ENCODE peak calls at places on chromosomes 4 and X, in five cellular contexts. A is HepG2, W is GM12878, H is NT2/D1, I is H1. P is an unnamed sample.

GRCh38 chr4:133152801-133153526 is 3.9 kb downstream of the PCDH10 start:
- DNase-seq in W (no peak), H (no peak), I (peak), A (no peak), P (no peak)

GRCh38 chrX:44954562-44954961 is 81.6 kb downstream of the KDM6A start:
- DNase-seq in W (no peak), A (no peak), H (no peak), I (no peak), P (no peak)

GRCh38 chr4:65661469-65661868 is 8.8 kb downstream of the EPHA5 start:
- DNase-seq in H (no peak), W (no peak), A (no peak), I (no peak), P (no peak)

GRCh38 chr4:17701146-17701859 is 80.1 kb downstream of the FAM184B start:
- DNase-seq in A (no peak), I (peak), H (no peak), W (no peak), P (no peak)

GRCh38 chr4:29336851-29337250 is 1383.3 kb upstream of the PCDH7 start:
- DNase-seq in W (no peak), A (no peak), I (no peak), H (no peak), P (no peak)

GRCh38 chr4:101274888-101275752 is 72.2 kb downstream of the PPP3CA start:
- DNase-seq in W (no peak), I (no peak), A (no peak), H (no peak), P (no peak)

GRCh38 chr4:40333921-40334352 is 1.2 kb upstream of the CHRNA9 start:
- DNase-seq in I (no peak), W (no peak), A (no peak), H (no peak), P (peak)

GRCh38 chrX:3271485-3272186 is 74.8 kb downstream of the MXRA5 start:
- DNase-seq in H (no peak), W (no peak), A (no peak), I (no peak), P (no peak)

GRCh38 chrX:154019633-154020499 is at the start of gene IRAK1:
- DNase-seq in H (no peak), A (no peak), I (peak), W (no peak), P (peak)

GRCh38 chrX:74458738-74459137 is 37.4 kb downstream of the SLC16A2 start:
- DNase-seq in A (no peak), W (no peak), H (no peak), I (no peak), P (no peak)

GRCh38 chrX:130285710-130286109 is 17.0 kb upstream of the ZNF280C start:
- DNase-seq in I (no peak), H (no peak), A (no peak), W (no peak), P (no peak)

GRCh38 chrX:119008122-119008744 is 33.8 kb downstream of the LONRF3 start:
- DNase-seq in A (peak), H (peak), W (no peak), I (peak), P (peak)

GRCh38 chr4:139851133-139851532 is 185.5 kb downstream of the MGST2 start:
- DNase-seq in H (no peak), I (no peak), A (no peak), W (no peak), P (no peak)

GRCh38 chr4:6116696-6117285 is 83.6 kb downstream of the JAKMIP1 start:
- DNase-seq in H (no peak), I (no peak), W (no peak), A (no peak), P (no peak)

GRCh38 chrX:35625714-35626113 is 172.4 kb upstream of the MAGEB16 start:
- DNase-seq in A (no peak), I (no peak), W (no peak), H (no peak), P (no peak)

GRCh38 chrX:109934935-109935334 is 68.0 kb upstream of the TMEM164 start:
- DNase-seq in H (no peak), W (no peak), A (no peak), I (no peak), P (no peak)

GRCh38 chrX:68991691-68992345 is 163.0 kb downstream of the EFNB1 start:
- DNase-seq in A (no peak), W (no peak), H (no peak), I (no peak), P (peak)

GRCh38 chr4:55500072-55500471 is 46.6 kb downstream of the CLOCK start:
- DNase-seq in A (no peak), W (no peak), H (no peak), I (no peak), P (no peak)

GRCh38 chr4:1075266-1075665 is 38.1 kb downstream of the RNF212 start:
- DNase-seq in W (no peak), H (no peak), A (no peak), I (no peak), P (no peak)

GRCh38 chr4:118076958-118077766 is 42.9 kb downstream of the NDST3 start:
- DNase-seq in H (peak), A (peak), W (no peak), I (peak), P (peak)

GRCh38 chr4:109234596-109234995 is 67.9 kb downstream of the COL25A1 start:
- DNase-seq in H (no peak), W (no peak), I (no peak), A (no peak), P (no peak)

GRCh38 chr4:22500831-22501714 is 14.8 kb downstream of the ADGRA3 start:
- DNase-seq in A (no peak), I (no peak), W (peak), H (no peak), P (no peak)

GRCh38 chr4:28973591-28974350 is 1746.4 kb upstream of the PCDH7 start:
- DNase-seq in I (no peak), A (no peak), W (no peak), H (no peak), P (no peak)

GRCh38 chr4:79178770-79179169 is 147.1 kb downstream of the NAA11 start:
- DNase-seq in A (no peak), I (no peak), H (no peak), W (no peak), P (no peak)

GRCh38 chr4:106529348-106530033 is 160.9 kb upstream of the GIMD1 start:
- DNase-seq in I (no peak), W (no peak), A (no peak), H (no peak), P (no peak)

GRCh38 chr4:69742596-69742995 is 17.8 kb downstream of the SULT1B1 start:
- DNase-seq in A (no peak), H (no peak), I (no peak), W (no peak), P (no peak)

GRCh38 chr4:38101563-38101962 is 141.4 kb downstream of the PTTG2 start:
- DNase-seq in H (no peak), I (no peak), W (no peak), A (no peak), P (no peak)

GRCh38 chr4:85302756-85303155 is 172.2 kb upstream of the ARHGAP24 start:
- DNase-seq in H (no peak), W (no peak), I (no peak), A (no peak), P (no peak)

GRCh38 chr4:139605516-139605915 is 49.5 kb upstream of the SETD7 start:
- DNase-seq in H (no peak), I (no peak), A (no peak), W (no peak), P (no peak)

GRCh38 chr4:151854731-151855130 is 93.9 kb upstream of the GATB start:
- DNase-seq in W (no peak), I (no peak), A (no peak), H (no peak), P (no peak)

GRCh38 chr4:102585329-102585728 is 84.2 kb downstream of the NFKB1 start:
- DNase-seq in A (no peak), H (no peak), W (no peak), I (no peak), P (no peak)

GRCh38 chr4:122047706-122048425 is 96.0 kb upstream of the TRPC3 start:
- DNase-seq in H (no peak), A (no peak), W (no peak), I (no peak), P (no peak)

GRCh38 chr4:83011779-83012630 is 1.4 kb upstream of the LIN54 start:
- DNase-seq in A (no peak), W (no peak), I (peak), H (no peak), P (peak)

GRCh38 chr4:90211174-90211573 is 84.0 kb downstream of the CCSER1 start:
- DNase-seq in H (no peak), A (no peak), W (no peak), I (no peak), P (no peak)

GRCh38 chr4:90215286-90215685 is 88.1 kb downstream of the CCSER1 start:
- DNase-seq in A (peak), I (no peak), W (peak), H (no peak), P (no peak)

GRCh38 chr4:90207887-90208454 is 80.8 kb downstream of the CCSER1 start:
- DNase-seq in W (no peak), H (no peak), A (no peak), I (no peak), P (no peak)

DNA sequence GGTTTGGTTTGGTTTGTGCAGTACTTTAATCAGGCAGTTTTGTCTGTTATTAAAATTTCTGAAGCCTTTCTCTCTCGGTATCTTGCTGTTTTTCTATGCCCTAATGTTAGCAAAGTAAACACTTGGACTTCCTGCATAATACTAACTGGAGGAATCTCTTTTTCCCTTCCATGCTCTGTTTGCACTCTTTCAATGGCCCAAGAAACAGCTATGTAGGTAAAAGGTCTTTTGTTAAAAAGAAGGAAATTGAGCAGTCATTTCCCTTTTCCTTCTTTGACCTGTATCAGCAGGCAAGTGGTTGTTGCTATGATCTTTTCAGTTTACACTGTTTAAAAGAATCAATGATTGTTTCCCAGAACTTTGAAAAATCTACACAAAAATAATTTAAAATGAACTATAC is 82.7 kb downstream of the CCSER1 start:
- DNase-seq in I (no peak), A (no peak), H (no peak), W (no peak), P (no peak)
- TF ChIP-seq SUZ12 in I (no peak), A (no peak), H (no peak), W (no peak), P (no peak)

GRCh38 chr4:169066934-169067333 is 56.9 kb upstream of the CBR4 start:
- DNase-seq in A (no peak), H (no peak), I (no peak), W (no peak), P (no peak)

GRCh38 chr4:169068423-169068822 is 58.4 kb upstream of the CBR4 start:
- DNase-seq in I (no peak), W (no peak), H (no peak), A (peak), P (no peak)

GRCh38 chr4:169070895-169071218 is 60.8 kb upstream of the CBR4 start:
- DNase-seq in H (no peak), A (peak), W (no peak), I (no peak), P (no peak)

GRCh38 chr4:169071781-169072180 is 61.7 kb upstream of the CBR4 start:
- DNase-seq in H (no peak), W (no peak), I (no peak), A (no peak), P (no peak)

GRCh38 chr4:169070071-169070894 is 60.2 kb upstream of the CBR4 start:
- DNase-seq in W (no peak), A (peak), H (peak), I (no peak), P (no peak)
- TF ChIP-seq SUZ12 in W (no peak), A (no peak), H (no peak), I (no peak), P (no peak)

DNA sequence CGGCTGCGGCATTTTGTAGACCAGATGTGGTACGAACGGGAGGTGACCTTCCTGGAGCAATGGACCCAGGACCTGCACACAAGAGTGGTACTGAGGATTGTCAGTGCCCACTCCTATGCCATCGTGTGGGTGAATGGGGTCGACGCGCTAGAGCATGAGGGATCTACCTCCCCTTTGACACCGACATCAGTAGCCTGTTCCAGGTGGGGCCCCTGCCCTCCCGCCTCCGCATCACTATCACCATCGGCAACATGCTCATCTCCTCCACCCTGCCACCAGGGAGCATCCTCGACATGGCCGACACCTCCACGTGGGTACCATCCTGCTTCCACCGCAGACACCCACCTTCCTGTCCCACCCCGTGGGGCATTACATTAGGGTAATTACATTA is 46.2 kb downstream of the SMARCA5 start:
- DNase-seq in H (no peak), I (no peak), A (no peak), W (no peak), P (no peak)
- TF ChIP-seq SUZ12 in H (no peak), I (no peak), A (no peak), W (no peak), P (no peak)

GRCh38 chrX:107731831-107732502 is 43.6 kb downstream of the TSC22D3 start:
- DNase-seq in A (no peak), H (peak), I (no peak), W (no peak), P (peak)

GRCh38 chrX:107730298-107730655 is 45.3 kb downstream of the TSC22D3 start:
- DNase-seq in I (no peak), W (no peak), H (no peak), A (no peak), P (no peak)

GRCh38 chrX:107730991-107731766 is 44.4 kb downstream of the TSC22D3 start:
- DNase-seq in H (no peak), W (no peak), A (no peak), I (no peak), P (no peak)

GRCh38 chrX:107728342-107729099 is 47.1 kb downstream of the TSC22D3 start:
- DNase-seq in W (no peak), H (no peak), I (no peak), A (no peak), P (no peak)

GRCh38 chrX:107729558-107730297 is 45.9 kb downstream of the TSC22D3 start:
- DNase-seq in H (no peak), I (no peak), W (no peak), A (no peak), P (no peak)
- TF ChIP-seq SUZ12 in H (no peak), I (no peak), W (no peak), A (no peak), P (no peak)

DNA sequence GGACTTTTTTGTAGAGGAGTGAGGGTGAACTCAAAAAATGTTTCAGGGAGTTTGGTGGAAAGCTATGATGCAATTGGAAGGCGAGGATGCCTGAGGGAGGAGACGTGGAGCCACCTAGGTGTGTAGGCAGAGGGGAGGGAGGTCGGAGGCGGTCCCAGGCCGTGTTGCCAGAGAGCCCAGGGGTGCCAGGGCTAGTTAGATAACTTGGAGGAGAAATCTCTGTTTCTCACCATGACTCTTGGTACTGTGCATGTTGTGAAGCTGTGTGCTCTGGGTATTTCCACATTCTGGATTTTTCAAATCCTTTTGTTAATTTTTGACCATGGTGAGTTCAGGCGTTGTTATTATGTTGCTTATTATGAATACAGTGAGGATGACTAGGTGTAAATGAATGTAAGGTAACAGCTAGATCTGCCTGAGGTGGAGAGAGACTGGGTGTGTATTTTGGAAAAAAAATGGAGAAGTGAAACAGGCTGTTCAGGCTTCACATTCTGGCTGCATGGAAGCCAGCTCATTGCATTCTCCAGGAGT is 4.5 kb downstream of the RAB9A start:
- DNase-seq in A (no peak), I (no peak), W (no peak), H (no peak), P (no peak)
- TF ChIP-seq SUZ12 in A (no peak), I (no peak), W (no peak), H (no peak), P (no peak)

DNA sequence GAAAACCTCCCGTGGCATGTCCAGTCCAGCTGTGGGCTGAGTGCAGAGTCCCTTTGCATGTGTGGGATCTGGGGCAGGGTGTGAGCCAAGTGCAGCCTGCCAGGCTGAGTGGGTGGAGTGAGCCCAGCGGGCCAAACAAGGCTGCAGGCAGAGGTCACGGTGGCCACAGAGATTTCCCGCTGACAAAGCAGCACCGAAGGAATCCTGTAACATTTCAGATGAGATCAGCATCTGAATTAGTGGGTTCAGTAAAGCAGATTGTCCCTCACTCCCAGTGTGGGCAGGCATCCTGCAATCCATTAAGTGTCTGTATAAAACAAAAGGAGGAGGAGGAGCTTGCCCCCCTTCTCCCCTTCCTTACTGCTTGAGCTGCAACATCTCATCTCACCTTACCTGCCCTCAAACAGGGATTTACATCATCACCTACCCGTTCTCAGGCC is 324.4 kb downstream of the FAT4 start:
- DNase-seq in H (peak), A (no peak), I (peak), W (no peak), P (no peak)
- TF ChIP-seq SUZ12 in H (no peak), A (no peak), I (no peak), W (no peak), P (no peak)

GRCh38 chrX:13374364-13374763 is 54.5 kb upstream of the ATXN3L start:
- DNase-seq in A (no peak), W (no peak), H (no peak), I (no peak), P (no peak)

GRCh38 chrX:13380230-13380629 is 60.4 kb upstream of the ATXN3L start:
- DNase-seq in A (no peak), I (no peak), W (no peak), H (no peak), P (no peak)

GRCh38 chrX:13376857-13377441 is 57.1 kb upstream of the ATXN3L start:
- DNase-seq in H (no peak), W (no peak), A (no peak), I (no peak), P (no peak)

GRCh38 chrX:13373807-13374187 is 53.9 kb upstream of the ATXN3L start:
- DNase-seq in A (no peak), W (no peak), H (no peak), I (no peak), P (no peak)

GRCh38 chrX:13377537-13377936 is 57.7 kb upstream of the ATXN3L start:
- DNase-seq in I (no peak), H (no peak), A (no peak), W (no peak), P (no peak)
- TF ChIP-seq SUZ12 in I (no peak), H (no peak), A (no peak), W (no peak), P (no peak)

GRCh38 chrX:105150557-105150956 is 69.9 kb downstream of the TEX13A start:
- DNase-seq in W (no peak), A (no peak), I (no peak), H (no peak), P (no peak)
- TF ChIP-seq SUZ12 in W (no peak), A (no peak), I (no peak), H (no peak), P (no peak)

GRCh38 chr4:128601992-128602695 is 207.4 kb upstream of the JADE1 start:
- DNase-seq in H (no peak), I (peak), W (no peak), A (no peak), P (no peak)
- TF ChIP-seq SUZ12 in H (no peak), I (no peak), W (no peak), A (no peak), P (no peak)

GRCh38 chrX:830532-830931 is 199.9 kb downstream of the SHOX start:
- DNase-seq in I (peak), A (no peak), H (peak), W (no peak), P (no peak)

GRCh38 chrX:826448-826847 is 195.9 kb downstream of the SHOX start:
- DNase-seq in H (no peak), A (no peak), I (peak), W (no peak), P (no peak)

GRCh38 chrX:821311-822178 is 191.0 kb downstream of the SHOX start:
- DNase-seq in I (no peak), H (no peak), W (no peak), A (no peak), P (no peak)

GRCh38 chrX:829145-829544 is 198.6 kb downstream of the SHOX start:
- DNase-seq in W (no peak), A (no peak), H (no peak), I (no peak), P (no peak)

GRCh38 chrX:826026-826425 is 195.4 kb downstream of the SHOX start:
- DNase-seq in A (no peak), W (no peak), H (no peak), I (peak), P (no peak)
- TF ChIP-seq SUZ12 in A (no peak), W (no peak), H (no peak), I (no peak), P (no peak)

P was measured in HEK293T.